ENCODE peak calls at places on chromosomes 4 and X, in five cellular contexts. L is heart left ventricle, D is suprapubic skin, X is HL-60, S is substantia nigra. Z is an unnamed sample.
A peak's percentile ranks its signal among the peaks of the same experiment; 100 is the strongest.

GRCh38 chr4:41550308-41550707 is 12.4 kb downstream of the LIMCH1 start:
- DNase-seq in L (no peak), D (no peak), X (no peak), S (no peak), Z (no peak)

GRCh38 chr4:91851456-91851855 is 452.3 kb upstream of the GRID2 start:
- DNase-seq in L (no peak), D (no peak), X (no peak), S (no peak), Z (no peak)

GRCh38 chrX:148573119-148573518 is 72.7 kb downstream of the AFF2 start:
- DNase-seq in L (no peak), D (no peak), X (no peak), S (no peak), Z (no peak)

GRCh38 chr4:972651-973424 is 531 bp downstream of the DGKQ start:
- DNase-seq in L (peak; percentile 46), D (no peak), X (no peak), S (no peak), Z (peak; percentile 47)

GRCh38 chr4:80307183-80307735 is 28.3 kb upstream of the CFAP299 start:
- DNase-seq in L (no peak), D (no peak), X (no peak), S (no peak), Z (no peak)

GRCh38 chr4:125464146-125464545 is 149.4 kb downstream of the FAT4 start:
- DNase-seq in L (no peak), D (no peak), X (no peak), S (no peak), Z (no peak)

GRCh38 chr4:140652601-140653000 is 83.8 kb upstream of the UCP1 start:
- DNase-seq in L (no peak), D (no peak), X (no peak), S (no peak), Z (no peak)

GRCh38 chr4:35918491-35918977 is 325.8 kb downstream of the ARAP2 start:
- DNase-seq in L (no peak), D (no peak), X (no peak), S (no peak), Z (no peak)

GRCh38 chr4:93788712-93789111 is 39.8 kb upstream of the ATOH1 start:
- DNase-seq in L (no peak), D (no peak), X (no peak), S (no peak), Z (no peak)

GRCh38 chrX:111869639-111870034 is 6.3 kb upstream of the TRPC5OS start:
- DNase-seq in L (peak; percentile 16), D (no peak), X (peak; percentile 18), S (peak; percentile 2), Z (no peak)

GRCh38 chr4:53932784-53933183 is 131.6 kb downstream of the CHIC2 start:
- DNase-seq in L (no peak), D (no peak), X (no peak), S (no peak), Z (no peak)
- H3K27ac ChIP-seq in L (no peak overlapping the region), D (no peak overlapping the region), X (no peak overlapping the region), S (no peak overlapping the region), Z (no peak overlapping the region)

GRCh38 chrX:10769165-10769564 is 148.8 kb upstream of the MID1 start:
- DNase-seq in L (no peak), D (no peak), X (peak; percentile 2), S (no peak), Z (no peak)
- H3K27ac ChIP-seq in L (no peak overlapping the region), D (peak overlapping the region; percentile 5), X (no peak overlapping the region), S (no peak overlapping the region), Z (no peak overlapping the region)

GRCh38 chrX:134622056-134622812 is 36.0 kb downstream of the PLAC1 start:
- DNase-seq in L (no peak), D (no peak), X (peak; percentile 5), S (no peak), Z (no peak)

GRCh38 chrX:134625315-134625718 is 33.0 kb downstream of the PLAC1 start:
- DNase-seq in L (no peak), D (no peak), X (no peak), S (no peak), Z (no peak)

GRCh38 chrX:134623293-134624045 is 34.8 kb downstream of the PLAC1 start:
- DNase-seq in L (no peak), D (no peak), X (no peak), S (no peak), Z (no peak)

GRCh38 chrX:134622813-134623185 is 35.5 kb downstream of the PLAC1 start:
- DNase-seq in L (no peak), D (no peak), X (no peak), S (no peak), Z (no peak)

GRCh38 chrX:134624046-134624430 is 34.2 kb downstream of the PLAC1 start:
- DNase-seq in L (no peak), D (no peak), X (no peak), S (no peak), Z (no peak)
- H3K27ac ChIP-seq in L (no peak overlapping the region), D (no peak overlapping the region), X (no peak overlapping the region), S (no peak overlapping the region), Z (no peak overlapping the region)

DNA sequence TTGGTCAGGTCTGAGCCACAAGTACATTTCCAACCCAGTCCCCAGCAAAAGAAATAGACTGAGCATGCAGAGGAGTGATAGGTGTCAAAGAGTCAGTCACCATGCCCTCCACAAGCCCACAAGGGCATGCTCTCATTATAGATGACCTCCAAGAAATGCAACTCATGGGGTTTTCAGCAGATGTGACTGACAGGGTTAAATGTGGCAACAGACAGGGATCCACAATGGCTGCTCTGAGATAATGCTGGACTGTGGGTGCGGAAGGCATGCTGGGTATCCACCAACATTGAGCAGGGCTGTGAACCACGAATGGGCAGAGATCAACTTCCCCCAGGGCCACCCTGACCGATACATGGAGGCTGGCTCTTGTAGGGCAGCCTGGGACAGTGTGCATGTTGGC is 115.8 kb downstream of the BCOR start:
- DNase-seq in L (no peak), D (no peak), X (no peak), S (no peak), Z (no peak)
- H3K27ac ChIP-seq in L (no peak overlapping the region), D (no peak overlapping the region), X (no peak overlapping the region), S (no peak overlapping the region), Z (no peak overlapping the region)

DNA sequence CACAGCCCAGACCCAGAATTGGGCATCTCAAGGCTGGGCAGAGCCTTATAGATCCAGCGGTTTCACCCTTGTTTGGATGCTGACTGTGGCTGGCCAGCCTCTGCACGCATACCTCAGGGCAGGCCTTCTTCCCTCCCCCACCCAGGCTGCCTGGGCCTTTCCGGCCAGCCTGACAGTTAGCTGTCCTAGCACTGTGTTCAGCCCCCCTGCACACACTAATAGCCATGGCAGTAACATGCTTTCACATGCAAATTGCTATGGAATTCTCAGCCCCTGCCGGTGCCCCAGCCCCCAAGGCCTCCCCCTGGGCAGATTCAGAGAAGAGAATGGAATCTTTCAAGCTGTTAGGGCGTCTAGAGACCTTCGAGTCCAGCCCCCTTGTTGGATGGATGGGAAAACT is 17.7 kb downstream of the EFNB1 start:
- DNase-seq in L (no peak), D (no peak), X (no peak), S (no peak), Z (no peak)
- H3K27ac ChIP-seq in L (no peak overlapping the region), D (no peak overlapping the region), X (no peak overlapping the region), S (no peak overlapping the region), Z (no peak overlapping the region)

GRCh38 chrX:54824195-54824594 is 16.6 kb downstream of the MAGED2 start:
- DNase-seq in L (no peak), D (no peak), X (no peak), S (no peak), Z (no peak)
- H3K27ac ChIP-seq in L (no peak overlapping the region), D (no peak overlapping the region), X (no peak overlapping the region), S (no peak overlapping the region), Z (no peak overlapping the region)

DNA sequence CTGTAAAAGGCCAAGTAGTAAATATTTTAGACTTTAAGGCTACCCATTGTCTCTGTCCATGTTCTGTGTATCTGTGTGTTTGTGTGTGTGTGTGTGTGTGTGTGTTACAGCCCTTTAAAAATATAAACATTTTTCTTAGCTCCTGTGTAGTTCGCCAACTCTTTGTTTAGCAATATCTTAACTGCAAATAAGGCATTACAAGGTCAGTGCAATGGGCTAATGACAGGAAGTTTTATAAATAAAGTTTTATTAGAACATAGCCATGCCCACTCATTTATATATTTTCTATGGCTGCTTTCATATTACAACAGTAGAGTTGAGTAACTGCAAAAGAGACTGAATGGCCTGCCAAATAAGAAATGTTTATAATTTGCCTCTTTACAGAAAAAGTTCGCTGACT is 5.9 kb upstream of the SLC7A11 start:
- DNase-seq in L (no peak), D (no peak), X (no peak), S (no peak), Z (no peak)
- H3K27ac ChIP-seq in L (no peak overlapping the region), D (no peak overlapping the region), X (peak overlapping the region; percentile 7), S (no peak overlapping the region), Z (no peak overlapping the region)

GRCh38 chr4:144757969-144758368 is 112.0 kb downstream of the HHIP start:
- DNase-seq in L (no peak), D (no peak), X (no peak), S (no peak), Z (no peak)
- H3K27ac ChIP-seq in L (no peak overlapping the region), D (no peak overlapping the region), X (no peak overlapping the region), S (no peak overlapping the region), Z (no peak overlapping the region)

GRCh38 chrX:150872773-150873336 is 25.6 kb downstream of the CD99L2 start:
- DNase-seq in L (no peak), D (no peak), X (no peak), S (no peak), Z (no peak)
- H3K27ac ChIP-seq in L (peak overlapping the region; percentile 57), D (no peak overlapping the region), X (no peak overlapping the region), S (no peak overlapping the region), Z (no peak overlapping the region)

Z was measured in CD4-positive, alpha-beta T cell.